ENCODE peak calls at places on chromosomes 13 and 19, in six cellular contexts. One of them, this sample, is unnamed.

GRCh38 chr19:5154129-5154798 is 185.4 kb downstream of the KDM4B start:
- DNase-seq in H9: peak
- DNase-seq in mesenchymal stem cell: no peak
- DNase-seq in IMR-90: no peak
- DNase-seq in mesendoderm: peak
- DNase-seq in H1: no peak
- DNase-seq in this sample: no peak

GRCh38 chr13:102707465-102707864 is 12.6 kb upstream of the METTL21C start:
- DNase-seq in IMR-90: peak
- DNase-seq in H9: no peak
- DNase-seq in mesendoderm: no peak
- DNase-seq in mesenchymal stem cell: peak
- DNase-seq in H1: no peak
- DNase-seq in this sample: no peak

GRCh38 chr13:99970761-99971575 is 599 bp downstream of the ZIC5 start:
- DNase-seq in H1: no peak
- DNase-seq in mesendoderm: peak
- DNase-seq in IMR-90: no peak
- DNase-seq in mesenchymal stem cell: no peak
- DNase-seq in H9: peak
- DNase-seq in this sample: no peak

GRCh38 chr13:44718467-44718866 is 142.3 kb upstream of the TSC22D1 start:
- DNase-seq in mesendoderm: peak
- DNase-seq in IMR-90: no peak
- DNase-seq in H9: no peak
- DNase-seq in mesenchymal stem cell: no peak
- DNase-seq in H1: peak
- DNase-seq in this sample: no peak

GRCh38 chr19:35478794-35479193 is 11.5 kb downstream of the KRTDAP start:
- DNase-seq in IMR-90: no peak
- DNase-seq in H9: no peak
- DNase-seq in mesenchymal stem cell: no peak
- DNase-seq in H1: no peak
- DNase-seq in mesendoderm: no peak
- DNase-seq in this sample: no peak

GRCh38 chr19:4977299-4978174 is 8.6 kb downstream of the KDM4B start:
- DNase-seq in mesenchymal stem cell: peak
- DNase-seq in IMR-90: peak
- DNase-seq in H1: no peak
- DNase-seq in mesendoderm: peak
- DNase-seq in H9: no peak
- DNase-seq in this sample: no peak

GRCh38 chr19:2747349-2747748 is 7.5 kb upstream of the SLC39A3 start:
- DNase-seq in IMR-90: no peak
- DNase-seq in H9: no peak
- DNase-seq in H1: no peak
- DNase-seq in mesenchymal stem cell: no peak
- DNase-seq in mesendoderm: no peak
- DNase-seq in this sample: no peak

GRCh38 chr19:30648321-30648720 is 276.1 kb downstream of the ZNF536 start:
- DNase-seq in mesenchymal stem cell: no peak
- DNase-seq in H9: no peak
- DNase-seq in mesendoderm: peak
- DNase-seq in H1: no peak
- DNase-seq in IMR-90: peak
- DNase-seq in this sample: no peak

GRCh38 chr13:103099894-103100293 is 33.7 kb upstream of the SLC10A2 start:
- DNase-seq in H1: no peak
- DNase-seq in mesenchymal stem cell: no peak
- DNase-seq in mesendoderm: no peak
- DNase-seq in IMR-90: no peak
- DNase-seq in H9: no peak
- DNase-seq in this sample: no peak

GRCh38 chr19:55132453-55133129 is 15.2 kb upstream of the PPP1R12C start:
- DNase-seq in mesendoderm: no peak
- DNase-seq in IMR-90: no peak
- DNase-seq in mesenchymal stem cell: no peak
- DNase-seq in H9: no peak
- DNase-seq in H1: no peak
- DNase-seq in this sample: no peak

GRCh38 chr13:93080587-93080986 is 146.0 kb upstream of the GPC6 start:
- DNase-seq in mesendoderm: no peak
- DNase-seq in IMR-90: peak
- DNase-seq in H9: no peak
- DNase-seq in mesenchymal stem cell: peak
- DNase-seq in H1: no peak
- DNase-seq in this sample: no peak

GRCh38 chr19:27858981-27859581 is 1353.9 kb downstream of the UQCRFS1 start:
- DNase-seq in H9: no peak
- DNase-seq in mesendoderm: no peak
- DNase-seq in H1: no peak
- DNase-seq in mesenchymal stem cell: no peak
- DNase-seq in IMR-90: no peak
- DNase-seq in this sample: no peak

GRCh38 chr13:50923272-50923671 is 13.7 kb downstream of the RNASEH2B start:
- DNase-seq in mesenchymal stem cell: no peak
- DNase-seq in H1: no peak
- DNase-seq in H9: no peak
- DNase-seq in mesendoderm: no peak
- DNase-seq in IMR-90: no peak
- DNase-seq in this sample: no peak

GRCh38 chr19:55882626-55883025 is 46.3 kb downstream of the NLRP4 start:
- DNase-seq in mesendoderm: no peak
- DNase-seq in mesenchymal stem cell: no peak
- DNase-seq in H1: no peak
- DNase-seq in IMR-90: no peak
- DNase-seq in H9: no peak
- DNase-seq in this sample: no peak

GRCh38 chr13:36454121-36454520 is 21.8 kb downstream of the CCNA1 start:
- DNase-seq in H9: no peak
- DNase-seq in mesendoderm: no peak
- DNase-seq in IMR-90: no peak
- DNase-seq in mesenchymal stem cell: no peak
- DNase-seq in H1: no peak
- DNase-seq in this sample: no peak

GRCh38 chr13:61695147-61695546 is 279.5 kb upstream of the PCDH20 start:
- DNase-seq in IMR-90: no peak
- DNase-seq in mesenchymal stem cell: peak
- DNase-seq in H9: no peak
- DNase-seq in H1: no peak
- DNase-seq in mesendoderm: no peak
- DNase-seq in this sample: no peak

GRCh38 chr19:48608798-48609263 is 2.3 kb downstream of the SPACA4 start:
- DNase-seq in H1: no peak
- DNase-seq in H9: peak
- DNase-seq in mesenchymal stem cell: no peak
- DNase-seq in mesendoderm: peak
- DNase-seq in IMR-90: no peak
- DNase-seq in this sample: no peak

DNA sequence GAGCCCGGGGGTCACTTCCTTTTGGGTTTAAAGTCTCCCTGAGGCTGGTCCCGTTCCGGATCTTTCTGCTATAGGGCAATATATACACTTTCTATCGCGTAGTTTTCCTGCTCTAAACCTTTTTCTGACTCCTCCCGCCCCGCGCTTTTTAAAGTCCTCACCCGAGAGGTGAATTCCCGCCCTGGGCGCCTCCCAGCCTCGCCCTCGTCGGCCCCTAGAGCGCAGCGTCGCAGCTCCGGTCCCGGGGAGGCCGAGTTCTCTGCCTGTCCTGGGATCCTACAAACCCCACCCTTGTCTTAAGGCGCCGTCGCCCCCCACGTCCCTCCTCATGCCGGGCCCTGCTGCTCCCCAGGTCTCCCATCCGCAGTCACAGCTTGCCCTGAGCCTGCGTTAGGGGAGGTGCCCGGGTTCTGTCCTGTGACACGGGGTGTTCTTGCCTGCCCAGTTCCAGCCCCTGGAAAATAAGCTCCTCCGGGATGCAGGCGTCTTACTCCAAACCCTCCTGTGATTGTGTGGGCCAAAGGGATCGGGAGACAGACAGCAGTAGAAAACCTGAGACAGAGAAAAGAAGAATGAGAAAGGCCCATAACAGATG is 491 bp downstream of the ZNF525 start:
- DNase-seq in mesenchymal stem cell: no peak
- DNase-seq in H1: no peak
- DNase-seq in IMR-90: no peak
- DNase-seq in mesendoderm: no peak
- DNase-seq in H9: no peak
- DNase-seq in this sample: no peak
- H4K8ac ChIP-seq in mesenchymal stem cell: peak
- H4K8ac ChIP-seq in H1: peak
- H4K8ac ChIP-seq in IMR-90: peak
- H4K8ac ChIP-seq in mesendoderm: no peak
- H4K8ac ChIP-seq in H9: no peak
- H4K8ac ChIP-seq in this sample: no peak

DNA sequence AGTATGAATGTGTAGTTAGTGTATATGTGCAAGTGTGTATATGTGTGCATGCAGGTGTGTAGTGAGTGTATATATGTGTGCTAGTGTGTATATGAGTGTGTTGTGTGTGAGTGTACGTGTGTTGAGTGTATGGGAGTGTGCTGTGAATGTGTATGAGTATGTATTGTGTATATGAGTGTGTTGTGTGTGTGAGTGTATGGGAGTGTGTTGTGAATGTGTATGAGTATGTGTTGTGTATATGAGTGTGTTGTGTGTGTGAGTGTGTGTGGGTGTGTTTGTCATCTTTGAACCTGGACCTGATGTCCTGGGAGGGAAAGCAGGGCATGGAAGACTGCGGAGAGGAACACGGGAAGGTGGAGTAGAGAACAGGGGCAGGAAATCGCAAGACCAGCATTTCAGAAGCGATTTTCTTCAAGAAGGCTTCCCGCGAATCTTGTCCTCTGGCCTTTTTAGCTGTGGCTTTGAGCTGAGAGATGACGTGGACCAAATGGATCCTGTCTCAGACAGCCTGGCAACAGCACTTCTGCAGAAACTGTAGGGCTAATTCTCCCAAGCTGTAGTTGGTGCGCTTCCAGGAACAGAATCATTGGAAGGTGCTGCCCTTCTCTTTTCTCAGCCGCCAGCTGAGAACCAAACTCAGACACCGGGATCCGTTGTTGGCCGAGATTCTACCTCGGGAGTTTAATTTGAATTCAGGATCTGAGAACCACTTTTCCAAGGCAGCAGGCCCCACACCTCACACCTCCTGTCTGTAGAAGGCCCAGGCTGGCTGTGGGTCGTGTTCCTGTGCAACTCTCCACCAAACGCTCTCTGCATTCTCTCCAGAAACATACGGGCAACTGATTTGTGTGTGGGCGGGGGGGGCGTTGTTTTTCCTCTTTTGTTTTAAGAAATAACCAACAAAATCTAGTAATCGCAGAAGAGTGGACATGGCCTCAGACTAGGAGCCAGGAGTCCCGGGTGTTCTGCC is 94.7 kb upstream of the RAP2A start:
- DNase-seq in H1: no peak
- DNase-seq in IMR-90: peak
- DNase-seq in mesenchymal stem cell: peak
- DNase-seq in H9: no peak
- DNase-seq in mesendoderm: no peak
- DNase-seq in this sample: no peak
- H3K23ac ChIP-seq in H1: no peak
- H3K23ac ChIP-seq in IMR-90: peak
- H3K23ac ChIP-seq in mesenchymal stem cell: no peak
- H3K23ac ChIP-seq in H9: no peak
- H3K23ac ChIP-seq in mesendoderm: no peak
- H3K23ac ChIP-seq in this sample: no peak

DNA sequence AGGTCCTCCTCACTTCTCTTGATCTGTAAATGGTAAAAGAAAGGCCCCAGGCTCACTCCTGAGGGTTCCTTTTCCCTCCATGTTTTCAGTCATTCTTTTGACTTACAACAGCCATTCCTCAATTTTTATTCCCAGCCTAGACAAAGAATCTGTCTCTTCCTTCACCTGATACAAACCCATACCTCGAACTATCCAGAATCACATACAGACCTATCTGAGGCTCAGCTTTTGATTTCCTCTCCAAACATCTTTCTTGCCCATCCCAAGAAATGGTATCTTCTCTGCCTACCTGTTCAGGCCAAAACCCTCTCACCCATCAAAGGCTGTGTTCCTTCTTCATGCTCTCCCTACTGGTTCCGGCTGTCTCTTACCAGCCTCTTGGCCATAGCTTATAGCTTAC is 2.2 kb downstream of the CHMP2A start:
- DNase-seq in IMR-90: no peak
- DNase-seq in H1: no peak
- DNase-seq in H9: no peak
- DNase-seq in mesenchymal stem cell: no peak
- DNase-seq in mesendoderm: no peak
- DNase-seq in this sample: no peak
- H2BK15ac ChIP-seq in IMR-90: no peak
- H2BK15ac ChIP-seq in H1: no peak
- H2BK15ac ChIP-seq in H9: no peak
- H2BK15ac ChIP-seq in mesenchymal stem cell: no peak
- H2BK15ac ChIP-seq in mesendoderm: no peak
- H2BK15ac ChIP-seq in this sample: no peak

GRCh38 chr19:42561512-42561911 is 33.2 kb downstream of the CEACAM8 start:
- DNase-seq in H9: no peak
- DNase-seq in mesendoderm: peak
- DNase-seq in H1: no peak
- DNase-seq in IMR-90: no peak
- DNase-seq in mesenchymal stem cell: no peak
- DNase-seq in this sample: no peak
- H4K8ac ChIP-seq in H9: no peak
- H4K8ac ChIP-seq in mesendoderm: no peak
- H4K8ac ChIP-seq in H1: no peak
- H4K8ac ChIP-seq in IMR-90: no peak
- H4K8ac ChIP-seq in mesenchymal stem cell: no peak
- H4K8ac ChIP-seq in this sample: no peak

GRCh38 chr13:112078879-112079526 is 12.1 kb downstream of the SOX1 start:
- DNase-seq in H1: no peak
- DNase-seq in IMR-90: no peak
- DNase-seq in H9: peak
- DNase-seq in mesenchymal stem cell: no peak
- DNase-seq in mesendoderm: no peak
- DNase-seq in this sample: no peak
- H3K23ac ChIP-seq in H1: peak
- H3K23ac ChIP-seq in IMR-90: no peak
- H3K23ac ChIP-seq in H9: peak
- H3K23ac ChIP-seq in mesenchymal stem cell: no peak
- H3K23ac ChIP-seq in mesendoderm: peak
- H3K23ac ChIP-seq in this sample: no peak

GRCh38 chr13:33272531-33273124 is 12.9 kb downstream of the STARD13 start:
- DNase-seq in mesendoderm: no peak
- DNase-seq in H9: no peak
- DNase-seq in H1: no peak
- DNase-seq in IMR-90: no peak
- DNase-seq in mesenchymal stem cell: no peak
- DNase-seq in this sample: no peak
- H2BK15ac ChIP-seq in mesendoderm: no peak
- H2BK15ac ChIP-seq in H9: no peak
- H2BK15ac ChIP-seq in H1: no peak
- H2BK15ac ChIP-seq in IMR-90: no peak
- H2BK15ac ChIP-seq in mesenchymal stem cell: no peak
- H2BK15ac ChIP-seq in this sample: no peak

GRCh38 chr19:18756896-18757295 is 34.2 kb downstream of the COMP start:
- DNase-seq in mesenchymal stem cell: no peak
- DNase-seq in H1: no peak
- DNase-seq in H9: no peak
- DNase-seq in mesendoderm: no peak
- DNase-seq in IMR-90: no peak
- DNase-seq in this sample: no peak
- H4K8ac ChIP-seq in mesenchymal stem cell: no peak
- H4K8ac ChIP-seq in H1: no peak
- H4K8ac ChIP-seq in H9: no peak
- H4K8ac ChIP-seq in mesendoderm: no peak
- H4K8ac ChIP-seq in IMR-90: no peak
- H4K8ac ChIP-seq in this sample: peak